ENCODE peak calls at places on chromosomes 7 and 10, in four cellular contexts. J, A, E and I are unnamed samples.

GRCh38 chr7:18004372-18004771 is 23.3 kb downstream of the PRPS1L1 start:
- DNase-seq in J (no peak), A (no peak), E (no peak), I (no peak)

GRCh38 chr10:101066890-101067355 is 5.1 kb downstream of the KAZALD1 start:
- DNase-seq in J (no peak), A (no peak), E (no peak), I (no peak)

GRCh38 chr7:137943132-137943551 is 58.7 kb downstream of the CREB3L2 start:
- DNase-seq in J (no peak), A (no peak), E (no peak), I (no peak)

GRCh38 chr7:127629268-127629854 is 11.4 kb upstream of the PAX4 start:
- DNase-seq in J (peak; percentile 21), A (no peak), E (no peak), I (no peak)

GRCh38 chr10:7046615-7047014 is 364.2 kb downstream of the SFMBT2 start:
- DNase-seq in J (no peak), A (no peak), E (no peak), I (no peak)

GRCh38 chr7:4238861-4239260 is 443.2 kb upstream of the FOXK1 start:
- DNase-seq in J (no peak), A (no peak), E (no peak), I (no peak)

GRCh38 chr10:75438275-75438674 is 6.9 kb downstream of the LRMDA start:
- DNase-seq in J (no peak), A (no peak), E (no peak), I (no peak)

GRCh38 chr10:113890769-113891168 is 36.3 kb downstream of the NHLRC2 start:
- DNase-seq in J (no peak), A (no peak), E (no peak), I (no peak)

GRCh38 chr10:100209303-100209702 is 20.1 kb downstream of the CHUK start:
- DNase-seq in J (no peak), A (no peak), E (no peak), I (no peak)

GRCh38 chr10:3493621-3494020 is 291.4 kb downstream of the KLF6 start:
- DNase-seq in J (no peak), A (no peak), E (no peak), I (no peak)

GRCh38 chr10:122051609-122052385 is 62.8 kb downstream of the TACC2 start:
- DNase-seq in J (no peak), A (peak; percentile 47), E (no peak), I (no peak)

GRCh38 chr7:69412331-69413146 is 185.7 kb upstream of the AUTS2 start:
- DNase-seq in J (peak; percentile 30), A (no peak), E (no peak), I (peak; percentile 19)

GRCh38 chr7:25894002-25894901 is 257.7 kb upstream of the NFE2L3 start:
- DNase-seq in J (peak; percentile 43), A (no peak), E (no peak), I (peak; percentile 12)

GRCh38 chr7:37380831-37381230 is 67.8 kb downstream of the ELMO1 start:
- DNase-seq in J (no peak), A (no peak), E (no peak), I (no peak)

GRCh38 chr10:94963901-94964300 is 25.4 kb downstream of the CYP2C9 start:
- DNase-seq in J (no peak), A (peak; percentile 30), E (no peak), I (no peak)

GRCh38 chr7:128121731-128122576 is 90.7 kb upstream of the LRRC4 start:
- DNase-seq in J (no peak), A (no peak), E (no peak), I (no peak)

GRCh38 chr10:79905322-79906314 is 43.3 kb downstream of the SFTPD start:
- DNase-seq in J (no peak), A (no peak), E (no peak), I (no peak)

GRCh38 chr7:128872394-128872824 is 9.8 kb downstream of the ATP6V1F start:
- DNase-seq in J (no peak), A (no peak), E (no peak), I (no peak)

GRCh38 chr7:119935418-119936025 is 337.5 kb upstream of the KCND2 start:
- DNase-seq in J (no peak), A (no peak), E (peak; percentile 9), I (no peak)

GRCh38 chr7:101618916-101619315 is 10.2 kb downstream of the MYL10 start:
- DNase-seq in J (no peak), A (no peak), E (no peak), I (no peak)

GRCh38 chr7:155166673-155167370 is 96.7 kb downstream of the HTR5A start:
- DNase-seq in J (no peak), A (no peak), E (no peak), I (no peak)

GRCh38 chr10:133012573-133013359 is 70.4 kb upstream of the CFAP46 start:
- DNase-seq in J (no peak), A (no peak), E (no peak), I (no peak)

GRCh38 chr10:29604291-29604825 is 30.4 kb downstream of the SVIL start:
- DNase-seq in J (no peak), A (no peak), E (no peak), I (no peak)

GRCh38 chr7:5203138-5203537 is 13.1 kb downstream of the WIPI2 start:
- DNase-seq in J (no peak), A (no peak), E (no peak), I (no peak)